ENCODE peak calls at places on chromosomes 6 and 20, in eight cellular contexts. H, Z, Y, K, L, O, E and A are unnamed samples.

GRCh38 chr6:18465410-18466154 is 78.4 kb downstream of the RNF144B start:
- DNase-seq in Y (no peak), K (no peak), O (no peak), E (no peak), L (no peak), H (no peak), Z (no peak), A (peak; percentile 95)

GRCh38 chr6:167079853-167080297 is 43.0 kb upstream of the CCR6 start:
- DNase-seq in O (peak; percentile 65), E (no peak), K (peak; percentile 51), H (no peak), Y (no peak), Z (no peak), L (no peak), A (no peak)

GRCh38 chr20:13771853-13772453 is 12.8 kb downstream of the ESF1 start:
- DNase-seq in L (peak; percentile 21), Y (no peak), E (no peak), H (peak; percentile 31), Z (no peak), O (peak; percentile 19), K (no peak), A (peak; percentile 34)

GRCh38 chr6:6724319-6725119 is 136.0 kb downstream of the LY86 start:
- DNase-seq in L (peak; percentile 67), E (no peak), H (peak; percentile 90), O (peak; percentile 66), Z (peak; percentile 14), K (peak; percentile 23), Y (peak; percentile 85), A (peak; percentile 1)

GRCh38 chr6:161186173-161186769 is 87.6 kb downstream of the AGPAT4 start:
- DNase-seq in O (no peak), L (peak; percentile 88), E (no peak), Z (no peak), Y (peak; percentile 90), K (no peak), H (no peak), A (no peak)

GRCh38 chr6:161272600-161273355 is 1.1 kb downstream of the AGPAT4 start:
- DNase-seq in Y (no peak), Z (no peak), O (no peak), L (peak; percentile 24), H (peak; percentile 46), K (no peak), E (no peak), A (peak; percentile 46)

GRCh38 chr6:38306915-38307314 is 332.8 kb downstream of the BTBD9 start:
- DNase-seq in L (no peak), O (peak; percentile 5), H (no peak), Y (no peak), Z (no peak), E (no peak), K (no peak), A (no peak)

GRCh38 chr6:28940859-28941680 is 17.3 kb upstream of the TRIM27 start:
- DNase-seq in L (peak; percentile 54), Y (no peak), K (peak; percentile 58), Z (peak; percentile 59), O (peak; percentile 87), E (no peak), H (peak; percentile 96), A (peak; percentile 86)

GRCh38 chr6:44593539-44593944 is 206.0 kb downstream of the CDC5L start:
- DNase-seq in Y (no peak), L (peak; percentile 14), Z (peak; percentile 25), H (peak; percentile 54), K (peak; percentile 28), E (no peak), O (peak; percentile 72), A (peak; percentile 27)

GRCh38 chr6:121816361-121816760 is 380.9 kb downstream of the GJA1 start:
- DNase-seq in O (no peak), E (no peak), Z (no peak), H (no peak), K (no peak), Y (no peak), L (no peak), A (no peak)

GRCh38 chr6:126804255-126805064 is 314.0 kb upstream of the RSPO3 start:
- DNase-seq in L (peak; percentile 36), H (peak; percentile 77), E (no peak), O (peak; percentile 21), Z (no peak), K (no peak), Y (no peak), A (peak; percentile 17)

GRCh38 chr20:6704132-6704861 is 63.2 kb upstream of the BMP2 start:
- DNase-seq in E (no peak), Y (no peak), H (peak; percentile 83), O (no peak), Z (no peak), L (no peak), K (no peak), A (no peak)

GRCh38 chr6:147530132-147531060 is 21.9 kb downstream of the SAMD5 start:
- DNase-seq in H (no peak), O (peak; percentile 49), L (no peak), Z (no peak), K (no peak), Y (no peak), E (no peak), A (no peak)

GRCh38 chr6:44022296-44022661 is 105.0 kb downstream of the MRPL14 start:
- DNase-seq in Z (no peak), E (no peak), Y (peak; percentile 45), H (peak; percentile 21), K (no peak), L (no peak), O (no peak), A (no peak)

GRCh38 chr20:46928580-46929132 is 34.0 kb downstream of the EYA2 start:
- DNase-seq in E (no peak), K (no peak), L (no peak), Y (no peak), Z (no peak), O (no peak), H (no peak), A (no peak)

GRCh38 chr20:8388707-8389106 is 256.6 kb downstream of the PLCB1 start:
- DNase-seq in L (no peak), Z (no peak), K (no peak), Y (no peak), E (no peak), O (no peak), H (no peak), A (no peak)

GRCh38 chr6:90078513-90079289 is 184.4 kb downstream of the GJA10 start:
- DNase-seq in K (no peak), Z (no peak), Y (no peak), H (no peak), O (peak; percentile 28), L (no peak), E (no peak), A (no peak)

GRCh38 chr6:120913519-120913918 is 420.8 kb downstream of the TBC1D32 start:
- DNase-seq in L (no peak), Z (no peak), K (no peak), E (no peak), O (no peak), Y (no peak), H (no peak), A (no peak)

GRCh38 chr20:64261138-64261537 is 5.6 kb downstream of the PCMTD2 start:
- DNase-seq in K (no peak), O (peak; percentile 32), L (no peak), H (peak; percentile 89), Z (no peak), E (no peak), Y (no peak), A (no peak)

GRCh38 chr6:138307352-138307751 is 70.4 kb upstream of the SMIM28 start:
- DNase-seq in O (no peak), K (no peak), L (no peak), H (peak; percentile 47), Z (no peak), Y (no peak), E (no peak), A (no peak)

GRCh38 chr6:4336084-4336483 is 200.7 kb upstream of the ECI2 start:
- DNase-seq in L (no peak), O (no peak), Z (no peak), H (no peak), K (no peak), E (no peak), Y (no peak), A (no peak)

GRCh38 chr20:59775221-59776055 is 158.0 kb downstream of the SYCP2 start:
- DNase-seq in H (no peak), K (no peak), Y (no peak), L (no peak), E (no peak), Z (no peak), O (no peak), A (no peak)

GRCh38 chr6:73152998-73153757 is 72.1 kb downstream of the KHDC1L start:
- DNase-seq in E (no peak), O (no peak), H (no peak), Z (no peak), Y (no peak), L (peak; percentile 19), K (no peak), A (no peak)

GRCh38 chr20:36950432-36951197 is 893 bp downstream of the SAMHD1 start:
- DNase-seq in K (peak; percentile 30), H (peak; percentile 20), Y (no peak), O (peak; percentile 53), E (peak; percentile 41), Z (no peak), L (peak; percentile 77), A (peak; percentile 37)

GRCh38 chr6:33590531-33591198 is 10.6 kb upstream of the BAK1 start:
- DNase-seq in L (peak; percentile 54), Z (no peak), Y (peak; percentile 89), H (no peak), K (no peak), O (no peak), E (no peak), A (no peak)

GRCh38 chr6:3386374-3386857 is 70.4 kb downstream of the SLC22A23 start:
- DNase-seq in Z (no peak), E (peak; percentile 82), H (no peak), L (no peak), Y (no peak), O (no peak), K (no peak), A (no peak)

GRCh38 chr6:33161354-33162320 is 30.6 kb downstream of the COL11A2 start:
- DNase-seq in Y (peak; percentile 93), K (peak; percentile 67), E (peak; percentile 51), H (peak; percentile 63), O (peak; percentile 74), Z (peak; percentile 74), L (peak; percentile 76), A (peak; percentile 40)

GRCh38 chr6:127243501-127243900 is 23.2 kb upstream of the RNF146 start:
- DNase-seq in E (no peak), Z (no peak), Y (no peak), H (no peak), L (no peak), O (no peak), K (no peak), A (no peak)

GRCh38 chr20:4167261-4168004 is 152.1 kb upstream of the RNF24 start:
- DNase-seq in O (no peak), Z (no peak), Y (no peak), E (no peak), L (no peak), H (no peak), K (no peak), A (no peak)

GRCh38 chr6:35553309-35553708 is 40.6 kb upstream of the TULP1 start:
- DNase-seq in K (no peak), E (no peak), L (no peak), Y (no peak), O (no peak), H (no peak), Z (no peak), A (no peak)

GRCh38 chr6:11621119-11621518 is 83.6 kb downstream of the TMEM170B start:
- DNase-seq in Y (no peak), H (no peak), K (no peak), O (no peak), L (no peak), E (no peak), Z (no peak), A (no peak)

GRCh38 chr6:41157323-41157722 is 3.2 kb upstream of the TREML1 start:
- DNase-seq in Z (no peak), L (no peak), H (no peak), E (no peak), Y (no peak), O (no peak), K (no peak), A (no peak)

GRCh38 chr6:22328499-22328898 is 31.7 kb upstream of the PRL start:
- DNase-seq in L (no peak), E (no peak), K (no peak), Y (no peak), Z (no peak), O (no peak), H (no peak), A (no peak)

GRCh38 chr20:57432480-57432873 is 41.3 kb downstream of the RBM38 start:
- DNase-seq in Z (no peak), E (no peak), Y (no peak), H (no peak), O (no peak), L (no peak), K (no peak), A (no peak)